ENCODE peak calls at places on chromosomes 13 and 19, in five cellular contexts. S, L, B, X and G are unnamed samples.

GRCh38 chr13:98564204-98564603 is 12.7 kb downstream of the STK24 start:
- DNase-seq in X (no peak), L (no peak), S (no peak), B (no peak), G (no peak)

GRCh38 chr19:36121486-36122124 is 6.3 kb downstream of the TBCB start:
- DNase-seq in S (no peak), L (no peak), B (no peak), X (no peak), G (no peak)

GRCh38 chr19:1239796-1240737 is 1.5 kb upstream of the ATP5F1D start:
- DNase-seq in S (peak), L (peak), X (peak), B (peak), G (peak)

GRCh38 chr19:7850975-7851622 is 21.1 kb downstream of the EVI5L start:
- DNase-seq in S (no peak), L (no peak), X (no peak), B (no peak), G (no peak)

GRCh38 chr19:47493378-47494210 is 9.6 kb upstream of the KPTN start:
- DNase-seq in L (no peak), B (no peak), S (no peak), X (no peak), G (no peak)

GRCh38 chr19:10975374-10976036 is 14.7 kb downstream of the SMARCA4 start:
- DNase-seq in S (no peak), B (no peak), L (no peak), X (no peak), G (no peak)

GRCh38 chr19:46461537-46461936 is 9.8 kb downstream of the PNMA8A start:
- DNase-seq in B (no peak), S (no peak), X (no peak), L (no peak), G (no peak)

GRCh38 chr13:26186995-26187394 is 35.1 kb downstream of the RNF6 start:
- DNase-seq in S (no peak), X (no peak), B (no peak), L (no peak), G (no peak)

GRCh38 chr13:110287031-110287828 is 19.7 kb downstream of the COL4A1 start:
- DNase-seq in B (no peak), S (no peak), L (no peak), X (no peak), G (no peak)

GRCh38 chr19:28296506-28296905 is 916.4 kb downstream of the UQCRFS1 start:
- DNase-seq in S (no peak), B (no peak), L (no peak), X (no peak), G (no peak)

GRCh38 chr13:36528105-36528504 is 95.8 kb downstream of the CCNA1 start:
- DNase-seq in B (no peak), X (no peak), L (no peak), S (no peak), G (no peak)

GRCh38 chr13:43918636-43919035 is 38.9 kb downstream of the LACC1 start:
- DNase-seq in X (no peak), B (no peak), L (no peak), S (no peak), G (no peak)

GRCh38 chr13:41751277-41751676 is 209.6 kb downstream of the VWA8 start:
- DNase-seq in L (no peak), B (no peak), X (no peak), S (no peak), G (no peak)

GRCh38 chr19:3055741-3056453 is 6.4 kb downstream of the TLE5 start:
- DNase-seq in X (no peak), L (no peak), S (peak), B (peak), G (no peak)

GRCh38 chr13:30639671-30640070 is 22.0 kb downstream of the USPL1 start:
- DNase-seq in S (no peak), X (no peak), B (no peak), L (no peak), G (no peak)

GRCh38 chr19:29667941-29668340 is 2.7 kb downstream of the PLEKHF1 start:
- DNase-seq in S (peak), L (no peak), X (no peak), B (no peak), G (no peak)

GRCh38 chr19:3413796-3414327 is 47.5 kb downstream of the NFIC start:
- DNase-seq in B (no peak), X (no peak), L (no peak), S (no peak), G (no peak)

GRCh38 chr13:84524586-84524985 is 642.3 kb upstream of the SLITRK1 start:
- DNase-seq in L (peak), X (no peak), S (no peak), B (no peak), G (no peak)

GRCh38 chr13:42064259-42064658 is 15.8 kb downstream of the DGKH start:
- DNase-seq in X (no peak), L (no peak), S (no peak), B (no peak), G (no peak)

GRCh38 chr13:40430234-40430633 is 236.2 kb downstream of the FOXO1 start:
- DNase-seq in B (no peak), X (no peak), L (no peak), S (peak), G (no peak)